ENCODE peak calls at places on chromosome 1, in seven cellular contexts. One of them, this sample, is unnamed. For H3K4me1, the result is how much of the 10 kb centered on the place peaks cover.

GRCh38 chr1:961132-961652 is 808 bp downstream of the KLHL17 start:
- DNase-seq in IMR-90: no peak
- DNase-seq in H9: no peak
- DNase-seq in mesenchymal stem cell: no peak
- DNase-seq in H1: no peak
- DNase-seq in neuronal stem cell: no peak
- DNase-seq in mesendoderm: no peak
- DNase-seq in this sample: peak

GRCh38 chr1:199073166-199073565 is 434.3 kb downstream of the PTPRC start:
- DNase-seq in IMR-90: no peak
- DNase-seq in H9: no peak
- DNase-seq in mesenchymal stem cell: no peak
- DNase-seq in H1: no peak
- DNase-seq in neuronal stem cell: no peak
- DNase-seq in mesendoderm: no peak
- DNase-seq in this sample: peak

GRCh38 chr1:95953005-95953404 is 719.0 kb downstream of the RWDD3 start:
- DNase-seq in IMR-90: peak
- DNase-seq in H9: peak
- DNase-seq in mesenchymal stem cell: peak
- DNase-seq in H1: no peak
- DNase-seq in neuronal stem cell: no peak
- DNase-seq in mesendoderm: peak
- DNase-seq in this sample: peak

GRCh38 chr1:243293941-243294722 is 38.3 kb downstream of the SDCCAG8 start:
- DNase-seq in IMR-90: no peak
- DNase-seq in H9: no peak
- DNase-seq in mesenchymal stem cell: peak
- DNase-seq in H1: no peak
- DNase-seq in neuronal stem cell: no peak
- DNase-seq in mesendoderm: peak
- DNase-seq in this sample: no peak

GRCh38 chr1:201737350-201738060 is 91.5 kb upstream of the IPO9 start:
- DNase-seq in IMR-90: peak
- DNase-seq in H9: no peak
- DNase-seq in mesenchymal stem cell: peak
- DNase-seq in H1: no peak
- DNase-seq in neuronal stem cell: no peak
- DNase-seq in mesendoderm: peak
- DNase-seq in this sample: peak

GRCh38 chr1:168755800-168756418 is 26.9 kb upstream of the DPT start:
- DNase-seq in IMR-90: no peak
- DNase-seq in H9: no peak
- DNase-seq in mesenchymal stem cell: no peak
- DNase-seq in H1: no peak
- DNase-seq in neuronal stem cell: no peak
- DNase-seq in mesendoderm: no peak
- DNase-seq in this sample: no peak

GRCh38 chr1:45545019-45545493 is 5.6 kb upstream of the AKR1A1 start:
- DNase-seq in IMR-90: no peak
- DNase-seq in H9: no peak
- DNase-seq in mesenchymal stem cell: no peak
- DNase-seq in H1: no peak
- DNase-seq in neuronal stem cell: no peak
- DNase-seq in mesendoderm: no peak
- DNase-seq in this sample: peak

GRCh38 chr1:59155326-59155725 is 141.6 kb upstream of the FGGY start:
- DNase-seq in IMR-90: no peak
- DNase-seq in H9: no peak
- DNase-seq in mesenchymal stem cell: no peak
- DNase-seq in H1: no peak
- DNase-seq in neuronal stem cell: no peak
- DNase-seq in mesendoderm: no peak
- DNase-seq in this sample: peak

GRCh38 chr1:20380616-20381035 is 90.0 kb downstream of the VWA5B1 start:
- DNase-seq in IMR-90: peak
- DNase-seq in H9: no peak
- DNase-seq in mesenchymal stem cell: peak
- DNase-seq in H1: no peak
- DNase-seq in neuronal stem cell: no peak
- DNase-seq in mesendoderm: no peak
- DNase-seq in this sample: no peak

GRCh38 chr1:35807614-35808375 is at the start of gene AGO4:
- DNase-seq in IMR-90: peak
- DNase-seq in H9: peak
- DNase-seq in mesenchymal stem cell: peak
- DNase-seq in H1: peak
- DNase-seq in neuronal stem cell: peak
- DNase-seq in mesendoderm: peak
- DNase-seq in this sample: no peak

GRCh38 chr1:201334325-201335173 is 42.9 kb downstream of the TNNT2 start:
- DNase-seq in IMR-90: no peak
- DNase-seq in H9: no peak
- DNase-seq in mesenchymal stem cell: no peak
- DNase-seq in H1: no peak
- DNase-seq in neuronal stem cell: no peak
- DNase-seq in mesendoderm: no peak
- DNase-seq in this sample: peak

GRCh38 chr1:245310605-245311531 is 156.1 kb downstream of the KIF26B start:
- DNase-seq in IMR-90: no peak
- DNase-seq in H9: peak
- DNase-seq in mesenchymal stem cell: peak
- DNase-seq in H1: no peak
- DNase-seq in neuronal stem cell: peak
- DNase-seq in mesendoderm: peak
- DNase-seq in this sample: peak

GRCh38 chr1:220706921-220707559 is 16.9 kb downstream of the C1orf115 start:
- DNase-seq in IMR-90: no peak
- DNase-seq in H9: no peak
- DNase-seq in mesenchymal stem cell: no peak
- DNase-seq in H1: no peak
- DNase-seq in neuronal stem cell: no peak
- DNase-seq in mesendoderm: no peak
- DNase-seq in this sample: no peak

GRCh38 chr1:62424412-62424811 is 12.4 kb upstream of the USP1 start:
- DNase-seq in IMR-90: no peak
- DNase-seq in H9: no peak
- DNase-seq in mesenchymal stem cell: no peak
- DNase-seq in H1: no peak
- DNase-seq in neuronal stem cell: no peak
- DNase-seq in mesendoderm: no peak
- DNase-seq in this sample: no peak

GRCh38 chr1:185279571-185279970 is 37.5 kb downstream of the IVNS1ABP start:
- DNase-seq in IMR-90: peak
- DNase-seq in H9: no peak
- DNase-seq in mesenchymal stem cell: no peak
- DNase-seq in H1: no peak
- DNase-seq in neuronal stem cell: no peak
- DNase-seq in mesendoderm: no peak
- DNase-seq in this sample: no peak

GRCh38 chr1:177975588-177976495 is 6.0 kb upstream of the SEC16B start:
- DNase-seq in IMR-90: peak
- DNase-seq in H9: no peak
- DNase-seq in mesenchymal stem cell: peak
- DNase-seq in H1: no peak
- DNase-seq in neuronal stem cell: no peak
- DNase-seq in mesendoderm: peak
- DNase-seq in this sample: no peak

GRCh38 chr1:11384170-11384554 is 94.8 kb upstream of the DISP3 start:
- DNase-seq in IMR-90: peak
- DNase-seq in H9: no peak
- DNase-seq in mesenchymal stem cell: no peak
- DNase-seq in H1: no peak
- DNase-seq in neuronal stem cell: no peak
- DNase-seq in mesendoderm: no peak
- DNase-seq in this sample: no peak

GRCh38 chr1:203163891-203164635 is 11.6 kb downstream of the MYBPH start:
- DNase-seq in IMR-90: no peak
- DNase-seq in H9: no peak
- DNase-seq in mesenchymal stem cell: no peak
- DNase-seq in H1: no peak
- DNase-seq in neuronal stem cell: no peak
- DNase-seq in mesendoderm: no peak
- DNase-seq in this sample: no peak

GRCh38 chr1:86621286-86621685 is 74.4 kb downstream of the CLCA4 start:
- DNase-seq in IMR-90: no peak
- DNase-seq in H9: no peak
- DNase-seq in mesenchymal stem cell: no peak
- DNase-seq in H1: no peak
- DNase-seq in neuronal stem cell: no peak
- DNase-seq in mesendoderm: no peak
- DNase-seq in this sample: no peak

GRCh38 chr1:39103321-39104157 is 77.4 kb downstream of the NDUFS5 start:
- DNase-seq in IMR-90: peak
- DNase-seq in H9: no peak
- DNase-seq in mesenchymal stem cell: peak
- DNase-seq in H1: no peak
- DNase-seq in neuronal stem cell: no peak
- DNase-seq in mesendoderm: no peak
- DNase-seq in this sample: peak

GRCh38 chr1:110223127-110223526 is 13.0 kb downstream of the KCNC4 start:
- DNase-seq in IMR-90: no peak
- DNase-seq in H9: no peak
- DNase-seq in mesenchymal stem cell: no peak
- DNase-seq in H1: no peak
- DNase-seq in neuronal stem cell: no peak
- DNase-seq in mesendoderm: no peak
- DNase-seq in this sample: no peak

DNA sequence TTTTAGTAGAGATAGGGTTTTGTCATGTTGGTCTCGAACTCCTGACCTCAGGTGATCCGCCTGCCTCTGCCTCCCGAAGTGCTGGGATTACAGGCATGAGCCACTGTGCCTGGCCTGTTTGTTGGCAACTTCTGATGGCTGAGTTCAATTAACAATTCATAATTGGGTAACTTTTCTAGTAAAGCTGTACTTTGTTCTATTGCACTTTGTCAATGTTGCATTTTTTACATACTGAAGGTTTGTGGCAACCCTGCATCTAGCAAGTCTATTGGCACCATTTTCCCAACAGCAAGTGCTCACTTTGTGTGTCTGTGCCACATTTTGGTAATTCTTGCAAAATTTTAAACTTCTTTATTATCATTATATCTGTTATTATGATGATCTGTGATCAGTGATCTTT is 64.5 kb upstream of the USP24 start:
- DNase-seq in IMR-90: no peak
- DNase-seq in H9: no peak
- DNase-seq in mesenchymal stem cell: no peak
- DNase-seq in H1: no peak
- DNase-seq in neuronal stem cell: no peak
- DNase-seq in mesendoderm: no peak
- DNase-seq in this sample: no peak
- H2BK5ac ChIP-seq in IMR-90: no peak
- H2BK5ac ChIP-seq in H9: no peak
- H2BK5ac ChIP-seq in mesenchymal stem cell: no peak
- H2BK5ac ChIP-seq in H1: no peak
- H2BK5ac ChIP-seq in neuronal stem cell: no peak
- H2BK5ac ChIP-seq in mesendoderm: no peak
- H2BK5ac ChIP-seq in this sample: no peak

DNA sequence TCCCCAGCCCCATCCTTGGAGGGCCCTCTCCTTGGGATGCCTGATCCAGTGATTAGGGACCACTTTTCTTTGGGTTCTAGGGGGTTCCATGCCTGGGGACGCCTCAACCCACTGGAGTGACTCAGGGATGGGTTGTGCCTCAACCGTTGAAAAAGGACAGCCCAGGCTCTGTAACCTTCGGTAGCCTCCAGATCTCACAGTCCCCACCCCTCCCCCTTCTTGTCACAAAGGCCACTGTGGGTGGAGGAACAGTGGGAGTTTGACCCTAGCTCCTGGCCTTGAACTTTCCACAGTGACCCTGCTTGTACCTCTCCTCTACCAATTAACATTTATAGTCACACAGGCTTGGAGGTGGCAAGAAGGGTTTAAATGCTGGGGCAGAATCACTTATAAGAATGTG is 2.6 kb upstream of the RORC start:
- DNase-seq in IMR-90: no peak
- DNase-seq in H9: no peak
- DNase-seq in mesenchymal stem cell: no peak
- DNase-seq in H1: no peak
- DNase-seq in neuronal stem cell: no peak
- DNase-seq in mesendoderm: no peak
- DNase-seq in this sample: no peak
- H3K4me1 ChIP-seq in IMR-90: under half
- H3K4me1 ChIP-seq in H9: under half
- H3K4me1 ChIP-seq in mesenchymal stem cell: under half
- H3K4me1 ChIP-seq in H1: under half
- H3K4me1 ChIP-seq in neuronal stem cell: under half
- H3K4me1 ChIP-seq in mesendoderm: under half
- H3K4me1 ChIP-seq in this sample: under half

DNA sequence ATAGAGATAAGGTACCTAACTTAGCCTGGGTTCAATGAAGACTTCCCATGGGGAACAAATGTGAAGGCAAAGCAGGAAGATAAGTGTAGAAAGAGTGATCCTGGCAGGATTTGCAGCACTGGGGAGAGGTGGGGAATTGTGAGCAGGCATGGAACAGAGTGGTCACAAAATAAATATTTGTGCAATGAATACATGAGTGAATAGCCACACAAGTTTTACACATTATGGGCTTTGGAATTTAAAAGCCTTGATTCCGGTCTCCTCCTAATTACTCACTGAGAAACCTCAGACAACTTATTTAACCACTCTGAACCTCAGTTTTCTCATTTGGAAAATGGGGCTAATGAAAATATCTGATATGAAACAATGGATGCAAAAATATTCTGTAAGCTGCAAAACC is 148.3 kb downstream of the ELAVL4 start:
- DNase-seq in IMR-90: no peak
- DNase-seq in H9: no peak
- DNase-seq in mesenchymal stem cell: no peak
- DNase-seq in H1: no peak
- DNase-seq in neuronal stem cell: no peak
- DNase-seq in mesendoderm: no peak
- DNase-seq in this sample: no peak
- H2BK5ac ChIP-seq in IMR-90: no peak
- H2BK5ac ChIP-seq in H9: no peak
- H2BK5ac ChIP-seq in mesenchymal stem cell: no peak
- H2BK5ac ChIP-seq in H1: no peak
- H2BK5ac ChIP-seq in neuronal stem cell: no peak
- H2BK5ac ChIP-seq in mesendoderm: no peak
- H2BK5ac ChIP-seq in this sample: no peak

DNA sequence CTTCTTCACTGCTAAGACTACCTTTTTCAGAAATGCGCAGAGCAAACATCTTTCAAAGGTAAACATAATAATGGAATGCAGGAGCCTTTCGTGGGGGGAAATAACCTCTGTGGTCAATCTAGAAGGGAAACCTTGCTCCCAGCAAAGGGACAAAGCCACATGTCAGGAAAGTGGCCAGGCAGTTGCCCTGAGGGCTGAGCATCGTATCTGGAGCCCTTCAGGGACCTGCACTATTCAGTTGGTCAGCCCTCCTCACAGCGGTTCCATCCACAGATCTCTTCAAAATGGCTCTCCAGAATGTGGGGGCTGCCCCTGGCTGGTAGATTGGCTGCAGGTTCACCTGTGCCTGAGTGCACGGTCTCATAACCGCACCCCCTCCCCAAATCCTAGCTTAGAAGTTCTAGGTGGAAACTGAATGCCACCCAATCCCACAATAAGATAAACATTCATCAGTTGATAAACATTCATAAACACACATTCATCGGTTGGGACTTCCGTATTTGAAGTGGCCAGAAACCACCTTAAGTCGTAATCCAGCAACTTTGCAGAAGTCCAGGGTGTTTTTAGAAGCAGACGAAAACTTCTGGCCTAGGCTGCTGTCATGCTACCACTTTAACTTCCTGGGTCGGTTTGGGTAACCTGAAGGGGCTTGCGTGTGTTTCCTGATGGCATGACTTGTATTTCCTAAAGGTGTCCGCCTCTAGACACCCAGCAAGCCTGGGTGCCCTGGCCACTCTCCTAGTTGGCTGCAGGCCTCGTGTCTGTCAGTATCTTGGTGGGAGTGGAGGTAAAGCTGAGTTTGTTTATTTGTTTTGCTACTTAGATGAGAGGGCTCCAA is 50.5 kb downstream of the RASSF5 start:
- DNase-seq in IMR-90: no peak
- DNase-seq in H9: no peak
- DNase-seq in mesenchymal stem cell: peak
- DNase-seq in H1: no peak
- DNase-seq in neuronal stem cell: no peak
- DNase-seq in mesendoderm: no peak
- DNase-seq in this sample: peak
- H3K4me1 ChIP-seq in IMR-90: under half
- H3K4me1 ChIP-seq in H9: under half
- H3K4me1 ChIP-seq in mesenchymal stem cell: under half
- H3K4me1 ChIP-seq in H1: under half
- H3K4me1 ChIP-seq in neuronal stem cell: under half
- H3K4me1 ChIP-seq in mesendoderm: under half
- H3K4me1 ChIP-seq in this sample: under half

This sample was measured in trophoblast cell.